ENCODE peak calls at places on chromosomes 3 and 15, in eight cellular contexts. One of them, this sample, is unnamed. For H3K9me3, the result is how much of the 10 kb centered on the place peaks cover.

GRCh38 chr3:170196833-170197232 is 15.3 kb upstream of the PHC3 start:
- DNase-seq in PC-3: peak
- DNase-seq in HCT116: peak
- DNase-seq in DND-41: no peak
- DNase-seq in IMR-90: peak
- DNase-seq in K562: peak
- DNase-seq in OCI-LY7: no peak
- DNase-seq in HepG2: peak
- DNase-seq in this sample: peak

GRCh38 chr3:143502101-143502500 is 346.2 kb downstream of the SLC9A9 start:
- DNase-seq in PC-3: peak
- DNase-seq in HCT116: no peak
- DNase-seq in DND-41: no peak
- DNase-seq in IMR-90: no peak
- DNase-seq in K562: no peak
- DNase-seq in OCI-LY7: no peak
- DNase-seq in HepG2: no peak
- DNase-seq in this sample: no peak

GRCh38 chr15:63080638-63081250 is 38.2 kb downstream of the TPM1 start:
- DNase-seq in PC-3: no peak
- DNase-seq in HCT116: no peak
- DNase-seq in DND-41: no peak
- DNase-seq in IMR-90: no peak
- DNase-seq in K562: no peak
- DNase-seq in OCI-LY7: no peak
- DNase-seq in HepG2: no peak
- DNase-seq in this sample: no peak

GRCh38 chr3:189500798-189501495 is 130.2 kb upstream of the TP63 start:
- DNase-seq in PC-3: no peak
- DNase-seq in HCT116: no peak
- DNase-seq in DND-41: no peak
- DNase-seq in IMR-90: no peak
- DNase-seq in K562: no peak
- DNase-seq in OCI-LY7: no peak
- DNase-seq in HepG2: no peak
- DNase-seq in this sample: no peak

GRCh38 chr3:154972951-154973350 is 107.2 kb upstream of the MME start:
- DNase-seq in PC-3: no peak
- DNase-seq in HCT116: no peak
- DNase-seq in DND-41: peak
- DNase-seq in IMR-90: peak
- DNase-seq in K562: peak
- DNase-seq in OCI-LY7: no peak
- DNase-seq in HepG2: no peak
- DNase-seq in this sample: no peak

GRCh38 chr3:114452176-114452744 is 158.4 kb downstream of the TIGIT start:
- DNase-seq in PC-3: no peak
- DNase-seq in HCT116: no peak
- DNase-seq in DND-41: no peak
- DNase-seq in IMR-90: peak
- DNase-seq in K562: no peak
- DNase-seq in OCI-LY7: peak
- DNase-seq in HepG2: no peak
- DNase-seq in this sample: no peak

GRCh38 chr15:53197426-53197839 is 407.3 kb upstream of the ONECUT1 start:
- DNase-seq in PC-3: peak
- DNase-seq in HCT116: peak
- DNase-seq in DND-41: peak
- DNase-seq in IMR-90: peak
- DNase-seq in K562: peak
- DNase-seq in OCI-LY7: peak
- DNase-seq in HepG2: peak
- DNase-seq in this sample: peak

GRCh38 chr3:31692714-31693113 is 160.0 kb downstream of the STT3B start:
- DNase-seq in PC-3: no peak
- DNase-seq in HCT116: no peak
- DNase-seq in DND-41: no peak
- DNase-seq in IMR-90: no peak
- DNase-seq in K562: peak
- DNase-seq in OCI-LY7: no peak
- DNase-seq in HepG2: no peak
- DNase-seq in this sample: no peak

GRCh38 chr3:22886394-22886793 is 316.7 kb upstream of the UBE2E2 start:
- DNase-seq in PC-3: no peak
- DNase-seq in HCT116: no peak
- DNase-seq in DND-41: no peak
- DNase-seq in IMR-90: no peak
- DNase-seq in K562: no peak
- DNase-seq in OCI-LY7: no peak
- DNase-seq in HepG2: no peak
- DNase-seq in this sample: no peak

GRCh38 chr15:96393209-96393513 is 62.7 kb downstream of the NR2F2 start:
- DNase-seq in PC-3: no peak
- DNase-seq in HCT116: no peak
- DNase-seq in DND-41: no peak
- DNase-seq in IMR-90: peak
- DNase-seq in K562: no peak
- DNase-seq in OCI-LY7: no peak
- DNase-seq in HepG2: no peak
- DNase-seq in this sample: no peak

GRCh38 chr15:90706394-90707327 is 10.5 kb upstream of the BLM start:
- DNase-seq in PC-3: no peak
- DNase-seq in HCT116: no peak
- DNase-seq in DND-41: no peak
- DNase-seq in IMR-90: no peak
- DNase-seq in K562: no peak
- DNase-seq in OCI-LY7: no peak
- DNase-seq in HepG2: no peak
- DNase-seq in this sample: peak

GRCh38 chr3:45506751-45507391 is 87.7 kb upstream of the LIMD1 start:
- DNase-seq in PC-3: no peak
- DNase-seq in HCT116: no peak
- DNase-seq in DND-41: no peak
- DNase-seq in IMR-90: peak
- DNase-seq in K562: no peak
- DNase-seq in OCI-LY7: no peak
- DNase-seq in HepG2: peak
- DNase-seq in this sample: no peak

GRCh38 chr15:100043069-100043641 is 298.6 kb downstream of the ADAMTS17 start:
- DNase-seq in PC-3: peak
- DNase-seq in HCT116: peak
- DNase-seq in DND-41: no peak
- DNase-seq in IMR-90: peak
- DNase-seq in K562: no peak
- DNase-seq in OCI-LY7: no peak
- DNase-seq in HepG2: no peak
- DNase-seq in this sample: peak

GRCh38 chr3:128784228-128784627 is 58.2 kb downstream of the RAB7A start:
- DNase-seq in PC-3: no peak
- DNase-seq in HCT116: no peak
- DNase-seq in DND-41: peak
- DNase-seq in IMR-90: no peak
- DNase-seq in K562: peak
- DNase-seq in OCI-LY7: peak
- DNase-seq in HepG2: peak
- DNase-seq in this sample: no peak

GRCh38 chr3:192816274-192816853 is 89.0 kb upstream of the FGF12 start:
- DNase-seq in PC-3: peak
- DNase-seq in HCT116: peak
- DNase-seq in DND-41: no peak
- DNase-seq in IMR-90: peak
- DNase-seq in K562: peak
- DNase-seq in OCI-LY7: peak
- DNase-seq in HepG2: peak
- DNase-seq in this sample: peak

GRCh38 chr3:173945081-173945652 is 547.6 kb downstream of the NLGN1 start:
- DNase-seq in PC-3: no peak
- DNase-seq in HCT116: no peak
- DNase-seq in DND-41: no peak
- DNase-seq in IMR-90: no peak
- DNase-seq in K562: no peak
- DNase-seq in OCI-LY7: no peak
- DNase-seq in HepG2: no peak
- DNase-seq in this sample: no peak

GRCh38 chr15:31467361-31467760 is 140.7 kb downstream of the KLF13 start:
- DNase-seq in PC-3: no peak
- DNase-seq in HCT116: no peak
- DNase-seq in DND-41: no peak
- DNase-seq in IMR-90: no peak
- DNase-seq in K562: no peak
- DNase-seq in OCI-LY7: no peak
- DNase-seq in HepG2: no peak
- DNase-seq in this sample: no peak

GRCh38 chr3:154081305-154081704 is 39.9 kb upstream of the ARHGEF26 start:
- DNase-seq in PC-3: no peak
- DNase-seq in HCT116: no peak
- DNase-seq in DND-41: no peak
- DNase-seq in IMR-90: no peak
- DNase-seq in K562: no peak
- DNase-seq in OCI-LY7: no peak
- DNase-seq in HepG2: no peak
- DNase-seq in this sample: no peak

GRCh38 chr3:72950372-72950771 is 46.2 kb upstream of the PPP4R2 start:
- DNase-seq in PC-3: no peak
- DNase-seq in HCT116: no peak
- DNase-seq in DND-41: no peak
- DNase-seq in IMR-90: no peak
- DNase-seq in K562: no peak
- DNase-seq in OCI-LY7: peak
- DNase-seq in HepG2: peak
- DNase-seq in this sample: no peak

GRCh38 chr15:46178138-46178537 is 543.3 kb downstream of the SQOR start:
- DNase-seq in PC-3: no peak
- DNase-seq in HCT116: no peak
- DNase-seq in DND-41: no peak
- DNase-seq in IMR-90: no peak
- DNase-seq in K562: no peak
- DNase-seq in OCI-LY7: no peak
- DNase-seq in HepG2: no peak
- DNase-seq in this sample: no peak
- H3K9me3 ChIP-seq in PC-3: under half
- H3K9me3 ChIP-seq in HCT116: under half
- H3K9me3 ChIP-seq in DND-41: under half
- H3K9me3 ChIP-seq in IMR-90: under half
- H3K9me3 ChIP-seq in K562: under half
- H3K9me3 ChIP-seq in OCI-LY7: under half
- H3K9me3 ChIP-seq in HepG2: half or more
- H3K9me3 ChIP-seq in this sample: under half

GRCh38 chr3:158668506-158668905 is 3.9 kb downstream of the LXN start:
- DNase-seq in PC-3: peak
- DNase-seq in HCT116: no peak
- DNase-seq in DND-41: no peak
- DNase-seq in IMR-90: peak
- DNase-seq in K562: no peak
- DNase-seq in OCI-LY7: no peak
- DNase-seq in HepG2: no peak
- DNase-seq in this sample: no peak

GRCh38 chr3:158672293-158673176 is at the start of gene LXN:
- DNase-seq in PC-3: peak
- DNase-seq in HCT116: no peak
- DNase-seq in DND-41: peak
- DNase-seq in IMR-90: peak
- DNase-seq in K562: peak
- DNase-seq in OCI-LY7: peak
- DNase-seq in HepG2: peak
- DNase-seq in this sample: no peak
- H3K4me2 ChIP-seq in PC-3: peak
- H3K4me2 ChIP-seq in HCT116: no peak
- H3K4me2 ChIP-seq in DND-41: no peak
- H3K4me2 ChIP-seq in IMR-90: peak
- H3K4me2 ChIP-seq in K562: no peak
- H3K4me2 ChIP-seq in OCI-LY7: peak
- H3K4me2 ChIP-seq in HepG2: no peak
- H3K4me2 ChIP-seq in this sample: no peak

DNA sequence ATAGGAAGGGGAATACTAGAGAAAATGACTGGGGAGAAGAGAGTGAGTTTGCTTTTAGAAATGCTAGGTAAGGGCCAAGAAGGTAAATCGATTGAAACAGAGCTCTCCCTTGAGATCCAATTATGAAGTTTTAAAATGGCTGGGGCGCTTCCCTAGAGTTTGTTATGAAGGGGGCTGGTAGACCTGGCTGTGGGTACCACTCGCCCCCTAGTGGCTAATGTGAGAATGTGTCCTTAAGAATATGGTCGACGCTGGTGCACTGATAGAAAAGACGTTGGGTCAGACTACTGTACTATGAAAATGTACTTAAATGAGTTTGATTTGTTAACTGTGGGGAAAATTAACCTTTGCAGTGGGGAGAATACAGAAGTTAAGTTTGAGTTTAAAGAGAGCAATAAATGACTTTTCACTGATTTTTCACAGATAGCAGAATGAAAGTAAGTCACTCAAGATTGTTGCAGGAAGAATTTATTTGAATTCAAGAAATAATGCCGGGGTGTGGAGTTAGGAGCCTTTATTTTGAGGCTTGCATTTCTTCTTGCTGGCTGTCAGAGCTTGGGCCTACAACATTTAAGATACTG is 9.2 kb downstream of the TMPRSS7 start:
- DNase-seq in PC-3: peak
- DNase-seq in HCT116: peak
- DNase-seq in DND-41: peak
- DNase-seq in IMR-90: peak
- DNase-seq in K562: peak
- DNase-seq in OCI-LY7: peak
- DNase-seq in HepG2: peak
- DNase-seq in this sample: peak
- H3K4me3 ChIP-seq in PC-3: peak
- H3K4me3 ChIP-seq in HCT116: peak
- H3K4me3 ChIP-seq in DND-41: no peak
- H3K4me3 ChIP-seq in IMR-90: peak
- H3K4me3 ChIP-seq in K562: no peak
- H3K4me3 ChIP-seq in OCI-LY7: no peak
- H3K4me3 ChIP-seq in HepG2: no peak
- H3K4me3 ChIP-seq in this sample: peak

GRCh38 chr15:25733856-25734679 is 129.1 kb downstream of the ATP10A start:
- DNase-seq in PC-3: no peak
- DNase-seq in HCT116: no peak
- DNase-seq in DND-41: no peak
- DNase-seq in IMR-90: no peak
- DNase-seq in K562: no peak
- DNase-seq in OCI-LY7: no peak
- DNase-seq in HepG2: no peak
- DNase-seq in this sample: no peak

GRCh38 chr15:25732191-25732590 is 130.9 kb downstream of the ATP10A start:
- DNase-seq in PC-3: no peak
- DNase-seq in HCT116: no peak
- DNase-seq in DND-41: no peak
- DNase-seq in IMR-90: no peak
- DNase-seq in K562: no peak
- DNase-seq in OCI-LY7: no peak
- DNase-seq in HepG2: no peak
- DNase-seq in this sample: no peak

GRCh38 chr15:25731411-25731810 is 131.7 kb downstream of the ATP10A start:
- DNase-seq in PC-3: peak
- DNase-seq in HCT116: no peak
- DNase-seq in DND-41: no peak
- DNase-seq in IMR-90: no peak
- DNase-seq in K562: no peak
- DNase-seq in OCI-LY7: no peak
- DNase-seq in HepG2: no peak
- DNase-seq in this sample: no peak

GRCh38 chr15:25734680-25735355 is 128.3 kb downstream of the ATP10A start:
- DNase-seq in PC-3: no peak
- DNase-seq in HCT116: no peak
- DNase-seq in DND-41: no peak
- DNase-seq in IMR-90: no peak
- DNase-seq in K562: no peak
- DNase-seq in OCI-LY7: no peak
- DNase-seq in HepG2: no peak
- DNase-seq in this sample: no peak

GRCh38 chr15:25733036-25733855 is 129.9 kb downstream of the ATP10A start:
- DNase-seq in PC-3: no peak
- DNase-seq in HCT116: no peak
- DNase-seq in DND-41: no peak
- DNase-seq in IMR-90: no peak
- DNase-seq in K562: no peak
- DNase-seq in OCI-LY7: no peak
- DNase-seq in HepG2: no peak
- DNase-seq in this sample: no peak
- H3K9me3 ChIP-seq in PC-3: under half
- H3K9me3 ChIP-seq in HCT116: under half
- H3K9me3 ChIP-seq in DND-41: under half
- H3K9me3 ChIP-seq in IMR-90: under half
- H3K9me3 ChIP-seq in K562: under half
- H3K9me3 ChIP-seq in OCI-LY7: under half
- H3K9me3 ChIP-seq in HepG2: under half
- H3K9me3 ChIP-seq in this sample: under half

This sample was measured in PC-9.